ENCODE peak calls at places on chromosomes 5 and 9, in seven cellular contexts. L, A, X, C, D, H and R are unnamed samples.
A peak's percentile ranks its signal among the peaks of the same experiment; 100 is the strongest.

GRCh38 chr9:105449081-105449480 is 1.2 kb downstream of the FSD1L start:
- DNase-seq in L (no peak), A (no peak), X (no peak), C (no peak), D (no peak), H (no peak), R (no peak)

GRCh38 chr5:123681061-123681460 is 169.1 kb downstream of the CSNK1G3 start:
- DNase-seq in L (no peak), A (no peak), X (no peak), C (no peak), D (no peak), H (no peak), R (no peak)

GRCh38 chr9:118567861-118568260 is 801.4 kb downstream of the BRINP1 start:
- DNase-seq in L (no peak), A (no peak), X (no peak), C (no peak), D (no peak), H (no peak), R (no peak)

GRCh38 chr5:107286447-107287098 is 384.2 kb downstream of the EFNA5 start:
- DNase-seq in L (no peak), A (no peak), X (no peak), C (no peak), D (no peak), H (no peak), R (no peak)

GRCh38 chr5:1761453-1761755 is 38.2 kb downstream of the MRPL36 start:
- DNase-seq in L (peak; percentile 16), A (no peak), X (no peak), C (no peak), D (no peak), H (peak; percentile 78), R (no peak)

GRCh38 chr9:19976226-19976625 is 187.4 kb upstream of the SLC24A2 start:
- DNase-seq in L (no peak), A (no peak), X (no peak), C (no peak), D (no peak), H (no peak), R (no peak)

GRCh38 chr9:127608104-127608966 is 3.7 kb upstream of the STXBP1 start:
- DNase-seq in L (peak; percentile 84), A (no peak), X (peak; percentile 79), C (peak; percentile 73), D (no peak), H (peak; percentile 87), R (no peak)

GRCh38 chr5:177301503-177302165 is 1.9 kb downstream of the RAB24 start:
- DNase-seq in L (peak; percentile 70), A (no peak), X (no peak), C (no peak), D (no peak), H (peak; percentile 92), R (no peak)

GRCh38 chr9:83323148-83323547 is 215.1 kb downstream of the FRMD3 start:
- DNase-seq in L (no peak), A (no peak), X (no peak), C (no peak), D (no peak), H (no peak), R (no peak)

GRCh38 chr5:14449052-14449661 is 132.4 kb upstream of the OTULINL start:
- DNase-seq in L (no peak), A (no peak), X (no peak), C (no peak), D (peak; percentile 85), H (peak; percentile 84), R (peak; percentile 37)

GRCh38 chr5:88888291-88888690 is 5.3 kb upstream of the MEF2C start:
- DNase-seq in L (no peak), A (no peak), X (no peak), C (no peak), D (no peak), H (no peak), R (no peak)

GRCh38 chr9:117276444-117276843 is 138.4 kb downstream of the ASTN2 start:
- DNase-seq in L (no peak), A (no peak), X (no peak), C (no peak), D (no peak), H (no peak), R (no peak)

GRCh38 chr5:125140855-125141254 is 394.4 kb upstream of the ZNF608 start:
- DNase-seq in L (no peak), A (no peak), X (no peak), C (no peak), D (no peak), H (no peak), R (peak; percentile 59)

GRCh38 chr5:59685806-59686205 is 207.7 kb downstream of the PDE4D start:
- DNase-seq in L (no peak), A (no peak), X (peak; percentile 30), C (no peak), D (no peak), H (no peak), R (no peak)

GRCh38 chr5:123936548-123936947 is 424.6 kb downstream of the CSNK1G3 start:
- DNase-seq in L (no peak), A (no peak), X (no peak), C (no peak), D (no peak), H (no peak), R (no peak)

GRCh38 chr9:37156781-37157356 is 36.5 kb downstream of the ZCCHC7 start:
- DNase-seq in L (no peak), A (no peak), X (no peak), C (no peak), D (peak; percentile 23), H (no peak), R (peak; percentile 15)

GRCh38 chr5:108989761-108990392 is 242.2 kb downstream of the FER start:
- DNase-seq in L (no peak), A (no peak), X (no peak), C (no peak), D (no peak), H (no peak), R (no peak)

GRCh38 chr5:178642351-178642909 is 15.6 kb upstream of the CLK4 start:
- DNase-seq in L (no peak), A (peak; percentile 99), X (peak; percentile 57), C (no peak), D (peak; percentile 48), H (no peak), R (peak; percentile 45)

GRCh38 chr9:114499528-114499927 is 5.7 kb downstream of the WHRN start:
- DNase-seq in L (no peak), A (no peak), X (peak; percentile 31), C (no peak), D (no peak), H (no peak), R (no peak)

GRCh38 chr5:86909896-86910295 is 292.2 kb downstream of the COX7C start:
- DNase-seq in L (no peak), A (no peak), X (no peak), C (no peak), D (no peak), H (no peak), R (no peak)

GRCh38 chr9:88198346-88198807 is 60.1 kb upstream of the SPATA31C2 start:
- DNase-seq in L (no peak), A (peak; percentile 67), X (no peak), C (no peak), D (no peak), H (no peak), R (no peak)

GRCh38 chr9:70004310-70004709 is 39.3 kb upstream of the MAMDC2 start:
- DNase-seq in L (no peak), A (no peak), X (no peak), C (no peak), D (no peak), H (no peak), R (no peak)

GRCh38 chr5:44665101-44665701 is 143.5 kb upstream of the MRPS30 start:
- DNase-seq in L (no peak), A (no peak), X (no peak), C (peak; percentile 36), D (no peak), H (no peak), R (no peak)

GRCh38 chr5:169165052-169165451 is 135.9 kb downstream of the SLIT3 start:
- DNase-seq in L (no peak), A (no peak), X (no peak), C (no peak), D (no peak), H (no peak), R (no peak)
- H3K4me3 ChIP-seq in L (no peak overlapping the region), A (no peak overlapping the region), X (no peak overlapping the region), C (no peak overlapping the region), D (no peak overlapping the region), H (no peak overlapping the region), R (no peak overlapping the region)

DNA sequence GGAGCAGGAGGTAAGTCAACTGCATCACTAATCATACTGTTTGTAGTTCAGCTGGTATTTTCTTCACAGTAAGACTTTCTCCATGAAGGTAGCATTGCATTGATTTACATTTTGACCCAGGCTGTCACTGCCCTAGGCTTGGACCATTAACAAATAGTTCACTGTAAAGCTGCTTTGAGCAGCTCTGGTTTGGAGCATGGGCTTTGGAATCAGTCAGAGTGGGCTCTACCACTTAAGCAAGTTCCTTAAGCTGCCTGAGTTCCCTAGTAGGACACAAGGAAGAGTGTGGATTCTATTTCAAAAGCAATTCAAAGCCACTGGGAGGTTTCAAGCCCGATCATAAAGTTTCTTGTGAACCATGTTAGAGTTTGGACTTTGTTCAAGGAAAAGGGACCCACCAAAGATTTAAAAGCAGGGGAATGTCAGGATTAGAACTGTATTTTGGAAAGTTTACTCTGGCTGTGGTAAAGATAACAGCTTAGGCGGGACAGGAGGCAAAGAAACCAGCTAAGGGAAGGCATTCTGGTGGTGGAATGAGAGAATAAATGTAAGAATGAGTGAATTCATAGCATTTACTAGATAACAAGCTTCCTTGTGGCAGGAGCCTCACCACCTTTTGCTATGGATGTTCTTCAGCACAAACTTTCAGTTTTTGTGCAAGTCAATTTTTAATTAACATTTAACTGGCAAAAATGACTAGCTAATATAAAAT is 12.3 kb upstream of the PANK3 start:
- DNase-seq in L (no peak), A (no peak), X (no peak), C (no peak), D (no peak), H (no peak), R (no peak)
- H3K4me3 ChIP-seq in L (no peak overlapping the region), A (no peak overlapping the region), X (no peak overlapping the region), C (no peak overlapping the region), D (no peak overlapping the region), H (no peak overlapping the region), R (no peak overlapping the region)

GRCh38 chr9:35606726-35607125 is 1.7 kb downstream of the TESK1 start:
- DNase-seq in L (no peak), A (no peak), X (no peak), C (no peak), D (no peak), H (no peak), R (no peak)
- H3K4me3 ChIP-seq in L (no peak overlapping the region), A (no peak overlapping the region), X (no peak overlapping the region), C (peak overlapping the region; percentile 76), D (no peak overlapping the region), H (no peak overlapping the region), R (no peak overlapping the region)

GRCh38 chr9:123338710-123339665 is 17.0 kb upstream of the CRB2 start:
- DNase-seq in L (no peak), A (no peak), X (peak; percentile 73), C (no peak), D (no peak), H (no peak), R (no peak)

GRCh38 chr9:123339666-123340414 is 16.2 kb upstream of the CRB2 start:
- DNase-seq in L (no peak), A (no peak), X (no peak), C (no peak), D (no peak), H (no peak), R (no peak)

GRCh38 chr9:123343428-123344272 is 12.3 kb upstream of the CRB2 start:
- DNase-seq in L (no peak), A (no peak), X (no peak), C (no peak), D (no peak), H (no peak), R (no peak)

GRCh38 chr9:123344273-123345096 is 11.5 kb upstream of the CRB2 start:
- DNase-seq in L (no peak), A (no peak), X (no peak), C (no peak), D (no peak), H (no peak), R (no peak)

GRCh38 chr9:123342247-123342646 is 13.8 kb upstream of the CRB2 start:
- DNase-seq in L (no peak), A (no peak), X (no peak), C (no peak), D (no peak), H (no peak), R (no peak)
- H3K4me3 ChIP-seq in L (no peak overlapping the region), A (no peak overlapping the region), X (no peak overlapping the region), C (no peak overlapping the region), D (no peak overlapping the region), H (no peak overlapping the region), R (no peak overlapping the region)